ENCODE peak calls at places on chromosome 5, in six cellular contexts. W is left ventricle myocardium inferior, K is psoas muscle, J is suprapubic skin, C is neural progenitor cell, H is right lobe of liver. Y is an unnamed sample. For H3K4me1, the result is how much of the 10 kb centered on the place peaks cover.

GRCh38 chr5:116068028-116068632 is 16.7 kb upstream of the COMMD10 start:
- DNase-seq in W (no peak), K (no peak), J (no peak), C (peak), H (no peak), Y (peak)

GRCh38 chr5:126446498-126447224 is 23.5 kb downstream of the GRAMD2B start:
- DNase-seq in W (no peak), K (no peak), J (no peak), C (no peak), H (no peak), Y (peak)

GRCh38 chr5:83428126-83428525 is 43.4 kb upstream of the VCAN start:
- DNase-seq in W (no peak), K (no peak), J (no peak), C (no peak), H (no peak), Y (no peak)

GRCh38 chr5:141973871-141974595 is 5.1 kb downstream of the RNF14 start:
- DNase-seq in W (no peak), K (no peak), J (no peak), C (no peak), H (no peak), Y (peak)

GRCh38 chr5:120152472-120152871 is 311.6 kb upstream of the PRR16 start:
- DNase-seq in W (no peak), K (no peak), J (no peak), C (no peak), H (no peak), Y (peak)

GRCh38 chr5:41921166-41921565 is 3.9 kb upstream of the FBXO4 start:
- DNase-seq in W (no peak), K (no peak), J (no peak), C (no peak), H (no peak), Y (no peak)

GRCh38 chr5:17428176-17428800 is 69.7 kb upstream of the TAF11L2 start:
- DNase-seq in W (no peak), K (no peak), J (no peak), C (no peak), H (no peak), Y (no peak)

GRCh38 chr5:38563624-38564023 is 7.2 kb upstream of the LIFR start:
- DNase-seq in W (no peak), K (no peak), J (no peak), C (no peak), H (no peak), Y (no peak)

GRCh38 chr5:34735436-34736426 is 79.6 kb downstream of the RAI14 start:
- DNase-seq in W (no peak), K (no peak), J (no peak), C (no peak), H (no peak), Y (peak)

GRCh38 chr5:168790037-168790635 is 211.0 kb upstream of the PANK3 start:
- DNase-seq in W (no peak), K (no peak), J (no peak), C (no peak), H (no peak), Y (no peak)

GRCh38 chr5:147398860-147399259 is 111.0 kb downstream of the DPYSL3 start:
- DNase-seq in W (no peak), K (no peak), J (no peak), C (no peak), H (no peak), Y (no peak)

GRCh38 chr5:170296036-170296934 is 1.3 kb downstream of the LCP2 start:
- DNase-seq in W (no peak), K (no peak), J (no peak), C (no peak), H (no peak), Y (no peak)

GRCh38 chr5:136035837-136036236 is 7.0 kb downstream of the TGFBI start:
- DNase-seq in W (no peak), K (no peak), J (no peak), C (no peak), H (no peak), Y (no peak)
- H3K4me1 ChIP-seq in W (half or more), K (under half), J (half or more), C (under half), H (under half), Y (under half)

GRCh38 chr5:157029457-157029856 is 29.5 kb downstream of the HAVCR1 start:
- DNase-seq in W (no peak), K (no peak), J (no peak), C (no peak), H (no peak), Y (no peak)

GRCh38 chr5:157026789-157027424 is 32.0 kb downstream of the HAVCR1 start:
- DNase-seq in W (no peak), K (no peak), J (no peak), C (peak), H (no peak), Y (no peak)

GRCh38 chr5:157022002-157022401 is 36.9 kb downstream of the HAVCR1 start:
- DNase-seq in W (no peak), K (no peak), J (no peak), C (no peak), H (no peak), Y (no peak)

GRCh38 chr5:157024213-157024959 is 34.5 kb downstream of the HAVCR1 start:
- DNase-seq in W (no peak), K (no peak), J (no peak), C (no peak), H (no peak), Y (no peak)

DNA sequence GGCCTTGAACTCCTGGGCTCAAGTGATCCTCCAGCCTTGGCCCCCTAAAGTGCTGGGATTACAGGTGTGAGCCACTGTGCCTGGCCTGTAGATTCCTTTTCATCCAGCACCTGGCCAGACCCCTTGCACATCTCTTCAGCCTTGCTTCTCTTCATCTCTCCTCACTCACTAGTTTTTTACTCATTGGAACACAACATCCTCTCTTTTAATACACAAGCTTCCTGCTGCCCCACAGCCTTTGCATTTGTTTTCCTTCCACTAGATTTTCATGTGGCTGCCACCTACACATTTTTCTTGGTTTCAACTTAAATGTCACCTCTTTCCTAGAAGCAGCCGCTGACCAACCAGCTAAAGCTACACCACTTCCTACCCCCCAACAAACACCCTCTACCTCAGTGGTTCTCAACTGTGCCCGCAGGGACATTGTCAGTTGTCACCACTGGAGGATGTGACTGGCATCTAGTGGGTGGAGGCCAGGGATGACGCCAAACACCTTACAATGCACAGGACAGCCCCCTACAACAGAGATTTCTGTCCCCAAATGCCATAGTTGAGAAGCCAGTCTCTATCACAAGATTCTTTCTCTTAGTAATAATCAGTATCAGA is 33.7 kb downstream of the HAVCR1 start:
- DNase-seq in W (no peak), K (no peak), J (no peak), C (no peak), H (no peak), Y (no peak)
- H3K4me3 ChIP-seq in W (no peak), K (no peak), J (no peak), C (no peak), H (no peak), Y (no peak)

GRCh38 chr5:81717815-81718214 is 33.1 kb downstream of the SSBP2 start:
- DNase-seq in W (no peak), K (no peak), J (no peak), C (no peak), H (no peak), Y (no peak)
- H3K4me1 ChIP-seq in W (half or more), K (under half), J (under half), C (under half), H (under half), Y (under half)

GRCh38 chr5:139021346-139021745 is 146.2 kb upstream of the LRRTM2 start:
- DNase-seq in W (no peak), K (no peak), J (no peak), C (no peak), H (no peak), Y (no peak)
- H3K4me3 ChIP-seq in W (no peak), K (no peak), J (no peak), C (no peak), H (no peak), Y (no peak)

DNA sequence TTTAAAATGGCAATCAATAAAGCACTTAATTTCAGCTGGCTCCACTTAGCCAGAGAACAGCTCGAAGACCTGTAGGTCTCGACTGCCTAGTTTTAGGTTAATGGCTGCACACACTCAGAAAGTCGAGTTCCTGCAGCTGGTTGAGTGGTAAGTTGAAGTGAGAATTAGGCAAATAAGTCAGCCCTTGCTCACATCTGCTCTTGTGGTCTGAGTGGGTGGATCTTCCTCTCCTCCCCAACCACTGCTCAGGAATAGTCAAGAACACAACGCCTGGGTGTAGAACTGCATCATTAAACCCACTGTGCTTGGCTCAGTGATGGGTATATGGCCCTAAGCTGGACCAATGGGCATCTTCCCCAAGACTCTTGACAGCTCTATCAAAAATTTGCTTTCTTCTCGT is 20.9 kb upstream of the ADAM19 start:
- DNase-seq in W (no peak), K (no peak), J (no peak), C (no peak), H (no peak), Y (no peak)
- H3K4me1 ChIP-seq in W (under half), K (under half), J (under half), C (under half), H (under half), Y (under half)

DNA sequence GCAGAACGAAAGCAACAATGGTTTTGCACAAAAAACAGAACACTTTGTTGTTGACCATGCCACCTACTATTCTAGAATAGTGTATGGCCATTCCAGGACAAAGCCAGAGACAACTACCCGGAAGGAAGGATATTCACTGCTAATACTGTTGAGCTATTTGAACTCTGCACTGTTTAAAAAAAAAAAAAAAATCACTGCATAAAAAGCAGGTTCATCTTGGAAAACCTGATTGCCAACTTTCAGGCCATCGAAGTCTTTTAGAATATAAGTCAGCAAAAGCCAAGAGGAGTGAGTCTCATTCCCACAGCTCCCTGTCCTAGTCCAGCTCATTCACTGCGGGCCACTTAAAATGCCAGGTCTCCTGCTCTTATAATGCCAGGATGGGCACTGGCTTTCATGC is 4.0 kb downstream of the ENC1 start:
- DNase-seq in W (no peak), K (no peak), J (no peak), C (no peak), H (no peak), Y (no peak)
- H3K4me3 ChIP-seq in W (no peak), K (no peak), J (no peak), C (no peak), H (no peak), Y (no peak)

GRCh38 chr5:157468293-157468965 is 8.4 kb downstream of the NIPAL4 start:
- DNase-seq in W (no peak), K (no peak), J (no peak), C (no peak), H (no peak), Y (no peak)
- H3K4me1 ChIP-seq in W (under half), K (under half), J (under half), C (under half), H (under half), Y (under half)

Y was measured in adipocyte.